ENCODE peak calls at places on chromosome 3, in five cellular contexts. K is psoas muscle, A is tibial artery, T is AG09319, M is mucosa of descending colon. L is an unnamed sample.

GRCh38 chr3:38567498-38567897 is 71.4 kb downstream of the EXOG start:
- DNase-seq in K (peak), A (peak), T (no peak), M (no peak), L (no peak)

GRCh38 chr3:187946031-187946691 is 200.9 kb upstream of the BCL6 start:
- DNase-seq in K (no peak), A (no peak), T (no peak), M (no peak), L (no peak)

GRCh38 chr3:183904833-183905780 is 20.4 kb upstream of the PARL start:
- DNase-seq in K (no peak), A (no peak), T (no peak), M (no peak), L (no peak)

GRCh38 chr3:132135628-132136333 is 101.0 kb upstream of the CPNE4 start:
- DNase-seq in K (no peak), A (no peak), T (peak), M (no peak), L (no peak)

GRCh38 chr3:162632672-162633071 is 1136.1 kb downstream of the OTOL1 start:
- DNase-seq in K (no peak), A (no peak), T (no peak), M (no peak), L (no peak)

GRCh38 chr3:107884719-107885460 is 205.9 kb downstream of the CD47 start:
- DNase-seq in K (no peak), A (no peak), T (peak), M (no peak), L (no peak)

GRCh38 chr3:135091956-135092355 is 296.9 kb downstream of the EPHB1 start:
- DNase-seq in K (no peak), A (no peak), T (no peak), M (no peak), L (no peak)

GRCh38 chr3:40620151-40620550 is 95.4 kb downstream of the ZNF621 start:
- DNase-seq in K (no peak), A (no peak), T (no peak), M (no peak), L (no peak)

GRCh38 chr3:59017617-59017984 is 32.2 kb downstream of the CFAP20DC start:
- DNase-seq in K (no peak), A (no peak), T (no peak), M (no peak), L (no peak)

GRCh38 chr3:169344465-169344864 is 319.0 kb downstream of the MECOM start:
- DNase-seq in K (no peak), A (no peak), T (no peak), M (no peak), L (no peak)

GRCh38 chr3:128439226-128439625 is 27.5 kb downstream of the DNAJB8 start:
- DNase-seq in K (no peak), A (no peak), T (no peak), M (no peak), L (no peak)

GRCh38 chr3:5021571-5022092 is 42.4 kb downstream of the BHLHE40 start:
- DNase-seq in K (no peak), A (no peak), T (no peak), M (no peak), L (no peak)

GRCh38 chr3:120850326-120851295 is 57.4 kb upstream of the STXBP5L start:
- DNase-seq in K (no peak), A (no peak), T (no peak), M (no peak), L (no peak)

GRCh38 chr3:85297291-85297690 is 338.5 kb downstream of the CADM2 start:
- DNase-seq in K (no peak), A (no peak), T (no peak), M (no peak), L (no peak)

GRCh38 chr3:66041116-66041515 is 2.4 kb upstream of the MAGI1 start:
- DNase-seq in K (no peak), A (no peak), T (no peak), M (no peak), L (no peak)

GRCh38 chr3:15271030-15271429 is 61.4 kb downstream of the SH3BP5 start:
- DNase-seq in K (no peak), A (no peak), T (no peak), M (no peak), L (no peak)

GRCh38 chr3:33439421-33440327 is 531 bp downstream of the UBP1 start:
- DNase-seq in K (no peak), A (peak), T (no peak), M (peak), L (peak)

GRCh38 chr3:20916966-20917606 is 731.1 kb upstream of the SGO1 start:
- DNase-seq in K (no peak), A (no peak), T (no peak), M (no peak), L (no peak)

GRCh38 chr3:104886220-104886995 is 480.3 kb upstream of the ALCAM start:
- DNase-seq in K (no peak), A (no peak), T (no peak), M (no peak), L (no peak)

GRCh38 chr3:16905704-16906103 is 20.9 kb downstream of the PLCL2 start:
- DNase-seq in K (no peak), A (no peak), T (no peak), M (no peak), L (no peak)

GRCh38 chr3:8499181-8499611 is 2.4 kb upstream of the LMCD1 start:
- DNase-seq in K (no peak), A (no peak), T (no peak), M (no peak), L (no peak)

GRCh38 chr3:65996605-65997004 is 42.1 kb downstream of the MAGI1 start:
- DNase-seq in K (no peak), A (no peak), T (no peak), M (no peak), L (no peak)

GRCh38 chr3:142319912-142320311 is 94.5 kb upstream of the GK5 start:
- DNase-seq in K (no peak), A (no peak), T (no peak), M (no peak), L (no peak)

GRCh38 chr3:62374375-62374876 is 1.1 kb upstream of the FEZF2 start:
- DNase-seq in K (no peak), A (no peak), T (no peak), M (no peak), L (no peak)

GRCh38 chr3:72318504-72319201 is 529.6 kb downstream of the SHQ1 start:
- DNase-seq in K (no peak), A (no peak), T (no peak), M (no peak), L (no peak)

GRCh38 chr3:19147905-19148767 is at the start of gene KCNH8:
- DNase-seq in K (peak), A (no peak), T (no peak), M (peak), L (peak)

DNA sequence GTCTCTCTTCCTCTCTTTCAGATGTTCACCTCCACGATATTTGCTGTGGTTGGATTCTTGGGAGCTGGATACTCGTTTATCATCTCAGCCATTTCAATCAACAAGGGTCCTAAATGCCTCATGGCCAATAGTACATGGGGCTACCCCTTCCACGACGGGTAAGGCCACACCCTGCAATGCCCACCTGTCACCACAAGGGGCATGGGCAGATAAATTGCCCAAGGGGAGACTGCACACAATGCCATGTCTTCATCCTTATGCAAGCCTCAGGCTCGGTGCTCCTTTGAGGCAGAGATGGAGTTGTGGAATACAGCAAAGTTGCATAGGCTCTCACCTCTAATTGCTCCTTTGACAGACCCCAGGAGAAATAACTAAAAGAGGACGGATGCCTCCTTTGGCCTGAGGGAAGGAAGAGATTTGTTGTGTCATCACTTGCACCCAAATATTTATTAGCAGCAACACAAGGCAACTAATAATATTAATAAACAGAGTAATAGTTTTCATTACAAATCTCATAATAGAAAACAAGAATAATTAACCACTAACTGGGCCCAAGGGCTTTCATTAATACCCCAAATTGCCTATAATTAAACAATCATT is 13.2 kb downstream of the TM4SF4 start:
- DNase-seq in K (no peak), A (no peak), T (no peak), M (no peak), L (peak)
- TF ChIP-seq CTCF in K (peak), A (no peak), T (peak), M (no peak), L (peak)

DNA sequence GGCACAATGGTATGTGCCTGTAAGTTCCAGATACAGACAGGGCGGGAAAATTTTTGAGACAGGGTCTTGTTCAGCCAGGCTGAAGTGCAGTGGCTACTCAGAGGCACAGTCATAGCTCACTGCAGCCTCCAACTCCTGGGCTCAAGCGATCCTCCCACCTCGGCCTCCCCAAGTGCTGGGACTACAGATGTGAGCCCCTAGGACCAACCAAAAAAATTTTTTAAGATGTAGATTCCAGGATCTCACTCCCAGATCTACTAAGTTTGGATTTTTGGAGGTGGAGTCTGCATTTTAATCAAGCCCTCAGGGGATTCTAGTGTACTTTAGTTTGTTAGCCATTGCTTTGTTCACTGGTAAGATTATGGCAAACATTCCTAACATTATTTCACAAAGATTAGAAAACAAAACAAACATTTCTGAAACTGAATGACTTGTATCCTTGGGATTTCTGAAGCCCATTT is 2.7 kb downstream of the LIPH start:
- DNase-seq in K (no peak), A (no peak), T (no peak), M (no peak), L (no peak)
- TF ChIP-seq CTCF in K (no peak), A (no peak), T (no peak), M (no peak), L (no peak)

GRCh38 chr3:194197396-194197960 is 61.5 kb downstream of the HES1 start:
- DNase-seq in K (no peak), A (no peak), T (no peak), M (no peak), L (no peak)
- TF ChIP-seq CTCF in K (no peak), A (no peak), T (no peak), M (no peak), L (no peak)

GRCh38 chr3:136862953-136863352 is 945 bp downstream of the NCK1 start:
- DNase-seq in K (no peak), A (no peak), T (no peak), M (no peak), L (no peak)
- TF ChIP-seq CTCF in K (no peak), A (no peak), T (no peak), M (no peak), L (no peak)

DNA sequence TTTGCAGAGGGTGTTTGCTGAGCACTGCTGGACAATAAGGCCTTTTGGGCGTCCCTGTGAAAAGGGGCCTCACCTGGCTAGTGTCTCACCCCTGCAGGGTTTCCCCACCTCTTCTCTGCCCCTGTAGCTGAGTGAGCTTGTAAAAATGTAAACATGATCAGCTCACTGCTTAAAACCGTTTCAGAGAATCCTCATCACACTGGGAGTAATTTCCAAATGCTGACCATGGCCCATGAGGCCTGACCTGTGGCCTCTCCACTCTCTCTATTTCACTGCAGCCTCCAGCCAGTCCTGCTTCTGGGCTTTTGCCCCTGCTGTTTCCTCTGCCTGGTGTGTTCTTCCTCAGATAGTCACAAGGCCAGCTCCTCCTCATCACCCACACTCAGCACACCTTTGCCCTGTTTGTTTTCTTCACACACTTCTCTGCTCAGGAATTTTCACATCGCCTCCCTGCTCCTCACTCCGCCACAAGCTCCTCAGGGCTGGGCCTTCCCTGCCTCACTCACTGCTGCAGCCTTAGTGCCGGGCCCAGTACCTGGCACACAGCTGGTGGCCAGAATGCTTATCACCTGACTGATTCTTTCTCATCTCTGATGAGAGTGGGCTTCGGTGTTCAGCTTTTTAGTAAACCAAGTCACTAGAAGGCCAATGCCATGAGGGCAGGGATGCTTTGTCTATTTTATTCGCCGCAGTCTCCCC is 79.3 kb upstream of the SEC13 start:
- DNase-seq in K (peak), A (no peak), T (no peak), M (no peak), L (no peak)
- TF ChIP-seq CTCF in K (no peak), A (no peak), T (no peak), M (no peak), L (no peak)

GRCh38 chr3:159766563-159767185 is 222.0 kb upstream of the IL12A start:
- DNase-seq in K (no peak), A (no peak), T (no peak), M (no peak), L (no peak)
- TF ChIP-seq CTCF in K (peak), A (peak), T (peak), M (peak), L (peak)

GRCh38 chr3:138649134-138649533 is 40.6 kb downstream of the FAIM start:
- DNase-seq in K (no peak), A (no peak), T (no peak), M (no peak), L (no peak)

GRCh38 chr3:138657508-138657907 is 48.9 kb downstream of the FAIM start:
- DNase-seq in K (no peak), A (no peak), T (no peak), M (no peak), L (no peak)

DNA sequence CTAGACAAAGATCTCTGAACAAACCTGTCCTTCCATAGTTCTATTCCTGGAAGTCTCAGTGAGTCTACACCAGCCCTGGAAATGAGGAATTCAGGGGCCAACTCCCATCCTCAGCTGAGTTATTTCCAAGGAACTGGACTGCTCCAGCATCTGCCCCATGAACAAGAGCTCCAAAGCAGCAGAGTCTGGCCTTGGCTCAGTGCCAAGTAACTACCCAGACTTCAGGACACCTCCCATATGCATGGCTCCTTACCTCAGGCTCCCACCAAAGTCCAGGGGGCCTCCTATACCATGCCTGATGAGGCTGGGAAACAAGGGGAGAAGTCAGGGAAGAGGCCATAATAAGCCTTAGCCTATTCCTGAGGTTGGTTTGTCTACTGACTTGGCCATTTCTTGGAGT is 45.0 kb downstream of the FAIM start:
- DNase-seq in K (no peak), A (peak), T (no peak), M (no peak), L (no peak)
- TF ChIP-seq CTCF in K (no peak), A (no peak), T (no peak), M (no peak), L (no peak)

DNA sequence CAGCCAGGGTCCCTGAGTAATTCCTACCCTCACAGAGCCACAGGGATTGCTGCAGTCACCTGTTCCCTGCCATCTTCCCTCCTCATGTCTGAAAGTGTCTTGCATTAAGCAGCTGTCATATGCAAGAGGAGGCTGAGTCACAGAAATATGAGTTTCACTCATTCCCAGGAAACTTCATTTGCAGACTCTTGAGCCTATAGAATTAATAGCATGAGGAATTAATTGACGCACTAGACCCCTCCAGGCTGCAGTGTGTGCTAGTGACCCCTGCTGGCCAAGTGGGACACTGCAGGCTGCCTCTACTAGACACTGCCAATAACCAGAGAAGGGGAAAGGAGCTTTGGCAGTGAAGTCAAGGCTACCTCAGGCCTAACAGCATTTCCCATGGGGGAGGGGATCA is 50.6 kb upstream of the SLC6A1 start:
- DNase-seq in K (no peak), A (no peak), T (no peak), M (no peak), L (no peak)
- TF ChIP-seq CTCF in K (peak), A (peak), T (peak), M (no peak), L (peak)

GRCh38 chr3:57962448-57962834 is 45.8 kb upstream of the FLNB start:
- DNase-seq in K (no peak), A (no peak), T (no peak), M (no peak), L (no peak)

GRCh38 chr3:57961177-57961827 is 46.9 kb upstream of the FLNB start:
- DNase-seq in K (no peak), A (no peak), T (no peak), M (peak), L (no peak)

GRCh38 chr3:57963811-57964346 is 44.3 kb upstream of the FLNB start:
- DNase-seq in K (no peak), A (no peak), T (no peak), M (no peak), L (no peak)

GRCh38 chr3:57960174-57960505 is 48.1 kb upstream of the FLNB start:
- DNase-seq in K (no peak), A (no peak), T (no peak), M (no peak), L (no peak)

GRCh38 chr3:57961828-57962447 is 46.3 kb upstream of the FLNB start:
- DNase-seq in K (no peak), A (no peak), T (no peak), M (no peak), L (no peak)
- TF ChIP-seq CTCF in K (no peak), A (no peak), T (peak), M (no peak), L (peak)

L was measured in CD14-positive monocyte.